ENCODE peak calls at places on chromosomes 11 and 22, in nine cellular contexts. K, E, Q, L, G, U, O, Z and X are unnamed samples.

GRCh38 chr11:85133636-85134035 is 493.5 kb downstream of the DLG2 start:
- DNase-seq in K (no peak), E (no peak), Q (no peak), L (no peak), G (no peak), U (no peak), O (no peak), Z (no peak), X (no peak)

GRCh38 chr22:45179276-45180049 is 15.7 kb downstream of the NUP50 start:
- DNase-seq in K (no peak), E (no peak), Q (no peak), L (peak), G (no peak), U (no peak), O (no peak), Z (no peak), X (no peak)

GRCh38 chr11:93648168-93648567 is 13.3 kb upstream of the CEP295 start:
- DNase-seq in K (no peak), E (peak), Q (no peak), L (no peak), G (no peak), U (no peak), O (no peak), Z (no peak), X (no peak)

GRCh38 chr11:88363566-88364169 is 26.1 kb upstream of the CTSC start:
- DNase-seq in K (no peak), E (peak), Q (no peak), L (no peak), G (no peak), U (no peak), O (no peak), Z (no peak), X (no peak)

GRCh38 chr11:12478743-12479142 is 101.4 kb downstream of the PARVA start:
- DNase-seq in K (peak), E (peak), Q (no peak), L (no peak), G (peak), U (no peak), O (no peak), Z (no peak), X (no peak)

GRCh38 chr22:16933274-16933923 is 74.6 kb downstream of the GAB4 start:
- DNase-seq in K (no peak), E (no peak), Q (no peak), L (no peak), G (no peak), U (no peak), O (no peak), Z (no peak), X (no peak)

GRCh38 chr11:86143429-86144030 is 74.6 kb upstream of the PICALM start:
- DNase-seq in K (no peak), E (no peak), Q (no peak), L (peak), G (no peak), U (no peak), O (no peak), Z (no peak), X (no peak)

GRCh38 chr11:61769169-61769920 is 16.9 kb downstream of the MYRF start:
- DNase-seq in K (no peak), E (peak), Q (no peak), L (no peak), G (no peak), U (peak), O (no peak), Z (no peak), X (no peak)

GRCh38 chr11:77345621-77346020 is 44.1 kb upstream of the GDPD4 start:
- DNase-seq in K (no peak), E (peak), Q (no peak), L (no peak), G (peak), U (no peak), O (no peak), Z (no peak), X (no peak)

GRCh38 chr11:85299247-85299646 is 327.9 kb downstream of the DLG2 start:
- DNase-seq in K (no peak), E (peak), Q (no peak), L (no peak), G (no peak), U (peak), O (no peak), Z (no peak), X (no peak)

GRCh38 chr11:72826191-72826941 is 12.2 kb downstream of the ATG16L2 start:
- DNase-seq in K (no peak), E (no peak), Q (peak), L (no peak), G (no peak), U (no peak), O (no peak), Z (no peak), X (no peak)

GRCh38 chr11:2214527-2215229 is 43.1 kb upstream of the TH start:
- DNase-seq in K (no peak), E (no peak), Q (peak), L (peak), G (no peak), U (no peak), O (no peak), Z (no peak), X (peak)

GRCh38 chr11:662689-663274 is 25.7 kb downstream of the DRD4 start:
- DNase-seq in K (peak), E (peak), Q (no peak), L (peak), G (no peak), U (peak), O (peak), Z (peak), X (peak)

GRCh38 chr22:37896939-37897338 is 9.2 kb upstream of the MICALL1 start:
- DNase-seq in K (no peak), E (no peak), Q (no peak), L (no peak), G (no peak), U (no peak), O (no peak), Z (no peak), X (no peak)

GRCh38 chr22:46007003-46007847 is 30.3 kb upstream of the WNT7B start:
- DNase-seq in K (no peak), E (peak), Q (peak), L (no peak), G (no peak), U (peak), O (no peak), Z (peak), X (no peak)

GRCh38 chr22:32901925-32902324 is 100.4 kb downstream of the TIMP3 start:
- DNase-seq in K (no peak), E (no peak), Q (no peak), L (no peak), G (no peak), U (no peak), O (no peak), Z (no peak), X (no peak)
- TF ChIP-seq CTCF in K (no peak), E (no peak), Q (no peak), L (no peak), G (no peak), U (no peak), O (no peak), Z (no peak), X (no peak)

DNA sequence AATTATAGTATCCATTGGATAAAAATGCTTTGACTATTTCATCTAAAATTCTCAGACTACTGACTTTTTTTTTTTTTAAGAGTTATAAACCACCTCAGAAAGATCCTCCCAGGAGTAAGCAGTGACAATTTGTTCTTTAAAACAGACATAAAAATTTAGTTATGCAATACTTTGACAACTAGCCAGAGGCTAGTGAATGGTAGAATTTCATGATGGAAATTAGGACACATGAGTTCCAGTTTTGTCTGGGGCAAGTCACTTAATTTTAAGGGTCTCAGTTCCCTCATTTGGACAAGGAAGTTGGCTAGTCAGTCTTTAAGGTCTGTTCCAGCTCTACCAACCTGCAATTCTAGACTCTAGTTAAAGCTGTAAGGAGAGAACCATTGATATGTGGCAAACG is 2.9 kb downstream of the IL18 start:
- DNase-seq in K (no peak), E (no peak), Q (no peak), L (no peak), G (no peak), U (no peak), O (no peak), Z (no peak), X (no peak)
- TF ChIP-seq CTCF in K (no peak), E (no peak), Q (no peak), L (no peak), G (no peak), U (no peak), O (no peak), Z (no peak), X (no peak)

DNA sequence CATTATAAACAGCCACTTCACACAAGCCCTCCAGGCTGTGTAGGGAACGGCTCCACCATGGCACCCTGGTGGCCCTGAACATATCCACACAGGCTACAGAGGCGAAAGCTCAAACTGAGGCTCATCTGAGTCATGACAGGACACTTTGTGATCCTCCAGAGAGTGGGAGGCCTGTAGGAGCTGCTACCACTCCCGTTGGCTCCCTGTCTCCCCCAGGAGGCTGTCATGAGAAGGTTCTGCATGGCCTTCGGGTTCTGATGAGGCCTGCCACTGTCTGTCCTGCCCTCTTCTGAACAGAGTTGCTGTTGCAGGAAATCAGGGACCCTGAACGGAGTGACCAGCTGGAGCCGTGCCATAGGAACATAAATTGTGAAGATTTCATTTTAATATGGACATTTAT is 23.8 kb upstream of the ALDH3B2 start:
- DNase-seq in K (peak), E (no peak), Q (no peak), L (no peak), G (no peak), U (peak), O (no peak), Z (no peak), X (no peak)
- TF ChIP-seq CTCF in K (peak), E (peak), Q (no peak), L (no peak), G (peak), U (no peak), O (no peak), Z (no peak), X (no peak)

DNA sequence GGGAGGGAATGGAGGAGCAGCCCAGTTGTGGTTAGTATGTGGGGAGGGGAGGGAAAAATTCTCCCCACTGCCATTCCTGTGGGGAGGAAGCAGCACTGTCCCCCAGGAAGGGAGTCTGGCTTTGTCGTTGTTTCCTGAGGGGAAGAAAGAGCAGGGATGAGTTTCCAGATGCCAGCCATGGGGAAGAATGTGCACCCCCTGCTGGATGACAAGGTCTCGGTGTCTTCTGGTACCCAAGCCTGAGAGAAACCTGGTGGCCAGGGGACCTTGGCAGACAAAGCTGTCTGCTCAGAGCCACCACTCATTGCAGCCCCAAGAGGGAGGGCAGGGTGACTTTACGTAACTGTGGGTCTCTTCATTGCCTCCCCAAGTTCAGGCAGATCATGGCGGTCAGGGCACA is 81.3 kb upstream of the CD82 start:
- DNase-seq in K (no peak), E (no peak), Q (peak), L (no peak), G (no peak), U (peak), O (peak), Z (no peak), X (no peak)
- TF ChIP-seq CTCF in K (peak), E (peak), Q (no peak), L (no peak), G (peak), U (peak), O (peak), Z (no peak), X (no peak)

GRCh38 chr11:58919561-58919960 is 19.7 kb upstream of the GLYATL1 start:
- DNase-seq in K (no peak), E (peak), Q (no peak), L (no peak), G (no peak), U (no peak), O (no peak), Z (no peak), X (no peak)

GRCh38 chr11:58922475-58922874 is 16.8 kb upstream of the GLYATL1 start:
- DNase-seq in K (no peak), E (no peak), Q (no peak), L (no peak), G (no peak), U (no peak), O (no peak), Z (no peak), X (no peak)

GRCh38 chr11:58923300-58923788 is 15.9 kb upstream of the GLYATL1 start:
- DNase-seq in K (no peak), E (peak), Q (no peak), L (no peak), G (no peak), U (no peak), O (no peak), Z (no peak), X (no peak)

GRCh38 chr11:58919980-58920379 is 19.3 kb upstream of the GLYATL1 start:
- DNase-seq in K (no peak), E (no peak), Q (no peak), L (no peak), G (no peak), U (no peak), O (no peak), Z (no peak), X (no peak)

DNA sequence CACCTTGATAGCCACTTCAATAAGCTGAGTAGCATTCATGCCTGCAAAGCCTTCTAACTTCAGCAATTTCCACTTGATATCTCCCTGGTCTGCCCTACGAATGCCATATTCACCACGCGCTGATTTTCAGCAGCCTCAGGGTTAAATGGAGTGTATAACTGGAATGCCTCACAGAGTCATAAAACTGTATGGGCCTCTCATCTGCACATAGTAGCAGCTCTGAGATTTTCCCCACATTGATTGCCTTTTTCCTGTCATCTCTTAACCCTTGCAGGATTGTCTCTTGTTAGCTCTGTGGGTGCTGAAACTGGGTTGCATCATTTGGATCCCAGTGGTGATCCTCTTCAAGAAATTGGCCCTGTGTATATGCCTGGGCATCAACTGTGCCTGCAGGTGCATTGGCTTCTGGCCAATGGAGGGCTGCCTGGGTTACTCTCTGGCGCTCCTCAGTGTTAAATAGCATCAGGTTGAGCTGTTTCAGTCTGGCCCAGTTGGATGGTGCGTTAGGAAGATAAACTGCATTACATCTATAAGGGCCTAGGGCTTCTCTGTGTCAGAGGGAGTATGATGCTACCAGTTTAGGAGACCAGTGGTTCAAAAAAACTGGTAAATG is 17.4 kb upstream of the GLYATL1 start:
- DNase-seq in K (no peak), E (no peak), Q (no peak), L (no peak), G (no peak), U (no peak), O (no peak), Z (no peak), X (no peak)
- TF ChIP-seq CTCF in K (no peak), E (no peak), Q (no peak), L (no peak), G (no peak), U (no peak), O (no peak), Z (no peak), X (no peak)

DNA sequence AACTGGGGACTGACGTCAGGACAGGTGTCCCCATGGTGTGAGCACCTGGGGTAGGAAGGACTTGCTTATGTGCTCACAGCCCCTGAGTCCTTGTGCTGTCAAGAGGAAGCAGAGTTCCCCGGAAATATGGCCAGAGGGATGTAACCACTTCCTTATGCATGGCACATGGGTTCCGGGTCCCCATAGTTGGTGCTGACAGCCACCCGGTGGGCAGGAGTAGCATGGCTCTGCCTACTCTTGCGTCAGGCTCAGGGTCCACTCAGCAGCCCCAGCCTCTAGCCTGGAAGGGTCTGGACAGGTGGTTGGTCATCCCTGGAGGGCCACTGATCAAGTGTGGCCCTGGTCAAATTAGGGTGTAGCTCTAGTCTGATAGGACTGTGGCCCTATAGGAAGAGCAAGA is 42.8 kb upstream of the CCND1 start:
- DNase-seq in K (no peak), E (no peak), Q (no peak), L (no peak), G (no peak), U (no peak), O (no peak), Z (no peak), X (no peak)
- TF ChIP-seq CTCF in K (peak), E (no peak), Q (no peak), L (no peak), G (peak), U (peak), O (no peak), Z (no peak), X (no peak)

GRCh38 chr11:79371152-79371551 is 69.7 kb downstream of the TENM4 start:
- DNase-seq in K (no peak), E (peak), Q (no peak), L (no peak), G (no peak), U (no peak), O (no peak), Z (no peak), X (no peak)
- TF ChIP-seq CTCF in K (no peak), E (no peak), Q (no peak), L (no peak), G (peak), U (no peak), O (no peak), Z (no peak), X (no peak)

DNA sequence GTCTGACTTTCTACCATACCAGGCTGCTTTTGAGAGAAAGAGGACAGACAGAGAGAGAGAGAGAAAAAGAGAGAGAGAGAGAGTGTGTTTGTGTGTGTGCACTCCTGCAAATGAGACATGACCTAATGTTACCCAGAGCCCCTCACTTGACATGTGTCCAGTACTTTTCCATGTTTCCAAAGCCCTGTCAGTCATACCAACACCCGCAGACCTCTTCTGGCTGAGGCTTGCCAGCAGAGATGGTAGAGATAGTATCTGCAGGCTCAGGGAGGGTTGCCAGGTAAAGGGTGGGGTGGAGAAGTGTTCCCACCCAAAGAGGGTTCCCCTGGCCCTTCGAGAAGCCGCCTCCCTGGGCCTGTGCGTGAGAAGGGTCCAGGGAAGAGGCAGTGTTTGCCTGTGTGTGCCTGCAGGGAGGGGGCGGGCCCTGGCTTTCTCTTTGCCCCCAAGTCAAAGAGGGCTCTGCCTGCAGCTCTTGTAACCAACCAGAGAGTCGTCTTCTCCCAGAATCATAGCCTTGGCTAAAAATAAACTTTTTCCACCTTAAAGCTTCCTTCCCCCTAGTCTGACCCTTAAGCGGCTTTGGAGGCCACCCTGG is 40.7 kb downstream of the POU2F3 start:
- DNase-seq in K (no peak), E (no peak), Q (no peak), L (no peak), G (no peak), U (no peak), O (no peak), Z (no peak), X (no peak)
- TF ChIP-seq CTCF in K (no peak), E (no peak), Q (no peak), L (no peak), G (no peak), U (no peak), O (no peak), Z (no peak), X (no peak)